ENCODE peak calls at places on chromosomes 6 and 20, in five cellular contexts. I is mucosa of descending colon; H is CD8-positive, alpha-beta T cell; A is SJSA1; Z is body of pancreas. O is an unnamed sample.

GRCh38 chr6:57182017-57182432 is 9.9 kb downstream of the BAG2 start:
- DNase-seq in H (no peak), I (no peak), A (no peak), Z (no peak), O (peak; percentile 18)

GRCh38 chr6:74731921-74732320 is 473.9 kb downstream of the COL12A1 start:
- DNase-seq in A (no peak), H (no peak), I (no peak), Z (no peak), O (no peak)

GRCh38 chr6:859936-860335 is 167.0 kb upstream of the EXOC2 start:
- DNase-seq in Z (no peak), A (no peak), H (no peak), I (no peak), O (no peak)

GRCh38 chr6:56480246-56480645 is 162.4 kb downstream of the DST start:
- DNase-seq in I (no peak), H (no peak), Z (no peak), A (no peak), O (no peak)

GRCh38 chr6:35757461-35758123 is 18.8 kb upstream of the CLPSL2 start:
- DNase-seq in H (no peak), Z (peak; percentile 19), I (no peak), A (no peak), O (no peak)

GRCh38 chr20:4076671-4077070 is 61.3 kb upstream of the RNF24 start:
- DNase-seq in H (no peak), A (peak; percentile 8), Z (peak; percentile 67), I (no peak), O (no peak)

GRCh38 chr6:30007132-30007764 is 53.8 kb upstream of the POLR1H start:
- DNase-seq in Z (peak; percentile 37), I (no peak), H (no peak), A (no peak), O (no peak)

GRCh38 chr6:6631526-6632276 is 43.2 kb downstream of the LY86 start:
- DNase-seq in Z (peak; percentile 29), A (no peak), I (no peak), H (no peak), O (peak; percentile 58)

GRCh38 chr6:26257272-26257671 is 107.7 kb upstream of the BTN3A2 start:
- DNase-seq in Z (no peak), A (no peak), I (no peak), H (no peak), O (no peak)

GRCh38 chr6:158321960-158322359 is 9.7 kb downstream of the TULP4 start:
- DNase-seq in Z (no peak), I (no peak), A (no peak), H (no peak), O (no peak)

GRCh38 chr20:32562495-32562911 is 22.6 kb downstream of the NOL4L start:
- DNase-seq in H (no peak), Z (no peak), I (no peak), A (no peak), O (peak; percentile 44)

GRCh38 chr20:24658920-24659660 is 189.7 kb downstream of the SYNDIG1 start:
- DNase-seq in H (no peak), Z (no peak), I (no peak), A (no peak), O (no peak)

GRCh38 chr20:25480797-25481196 is 73.3 kb downstream of the GINS1 start:
- DNase-seq in I (no peak), A (no peak), Z (no peak), H (no peak), O (no peak)

GRCh38 chr20:45449528-45449927 is 20.0 kb upstream of the WFDC2 start:
- DNase-seq in Z (peak; percentile 27), A (no peak), I (no peak), H (no peak), O (no peak)

GRCh38 chr6:166031275-166031674 is 136.4 kb downstream of the TBXT start:
- DNase-seq in Z (no peak), I (no peak), A (no peak), H (no peak), O (no peak)

GRCh38 chr6:160420253-160420968 is 72.2 kb downstream of the SLC22A3 start:
- DNase-seq in A (no peak), I (no peak), Z (no peak), H (no peak), O (no peak)

GRCh38 chr20:41248371-41249024 is 69.0 kb downstream of the ZHX3 start:
- DNase-seq in H (no peak), A (no peak), I (no peak), Z (peak; percentile 12), O (no peak)
- H3K4me1 ChIP-seq in H (no peaks in the 10 kb centered on the region), A (peaks cover 15% of the 10 kb centered on the region), I (peaks cover 20% of the 10 kb centered on the region), Z (peaks cover 30% of the 10 kb centered on the region), O (no peaks in the 10 kb centered on the region)

DNA sequence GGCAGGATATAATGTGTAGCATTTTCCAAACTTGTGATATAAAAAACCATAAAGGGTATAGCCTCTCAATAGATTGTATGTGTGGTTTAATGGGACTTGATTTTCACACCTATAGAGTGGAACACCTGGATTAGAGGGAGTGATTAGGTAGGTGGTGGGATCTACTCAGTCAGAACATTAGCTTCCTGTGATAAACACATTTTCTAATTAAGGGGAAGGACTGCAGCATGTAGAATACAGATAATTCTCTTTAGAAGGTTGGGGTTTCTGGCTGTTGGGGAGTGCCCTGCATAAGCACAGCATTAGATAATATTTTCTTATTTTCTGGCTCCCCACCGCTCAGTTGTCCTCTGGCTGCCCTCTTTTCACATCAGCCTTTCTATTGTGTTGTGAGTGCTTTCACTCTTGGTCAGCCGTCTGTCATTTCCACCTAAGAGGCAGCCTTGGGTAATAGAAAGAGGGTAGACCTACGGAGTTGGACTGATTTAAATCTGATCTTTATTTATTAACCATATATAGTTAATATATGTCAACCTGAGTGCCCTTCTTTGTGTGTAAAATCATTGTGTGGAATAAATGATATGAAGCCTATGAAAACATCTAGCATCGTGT is 8.0 kb downstream of the CSE1L start:
- DNase-seq in A (no peak), H (no peak), I (no peak), Z (no peak), O (no peak)
- H3K4me1 ChIP-seq in A (no peaks in the 10 kb centered on the region), H (peaks cover 30% of the 10 kb centered on the region), I (peaks cover 3% of the 10 kb centered on the region), Z (peaks cover 25% of the 10 kb centered on the region), O (peaks cover 2% of the 10 kb centered on the region)

DNA sequence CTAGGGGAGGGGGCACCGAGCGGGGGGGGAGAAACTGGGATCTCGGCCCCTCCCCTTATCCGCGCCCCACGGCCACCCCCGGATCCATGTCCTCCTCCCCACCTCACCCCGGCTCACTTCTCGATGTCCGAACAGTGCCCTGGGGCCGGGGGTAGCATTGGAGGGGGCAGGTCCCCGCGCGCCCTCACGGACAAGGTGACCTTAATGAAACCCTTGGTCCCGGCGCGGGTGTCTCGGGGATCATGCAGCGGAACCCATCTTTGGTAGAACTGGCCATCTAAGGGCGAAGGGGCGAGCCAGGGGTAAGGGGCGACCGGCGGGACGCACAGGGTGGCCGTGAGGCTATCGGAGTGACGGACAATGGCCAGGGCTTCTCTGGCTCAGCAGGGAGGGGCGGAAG is 13.6 kb upstream of the SPAG4 start:
- DNase-seq in H (no peak), A (no peak), I (no peak), Z (no peak), O (no peak)
- H3K4me1 ChIP-seq in H (peaks cover 16% of the 10 kb centered on the region), A (peaks cover 15% of the 10 kb centered on the region), I (peaks cover 14% of the 10 kb centered on the region), Z (peaks cover 29% of the 10 kb centered on the region), O (no peaks in the 10 kb centered on the region)

DNA sequence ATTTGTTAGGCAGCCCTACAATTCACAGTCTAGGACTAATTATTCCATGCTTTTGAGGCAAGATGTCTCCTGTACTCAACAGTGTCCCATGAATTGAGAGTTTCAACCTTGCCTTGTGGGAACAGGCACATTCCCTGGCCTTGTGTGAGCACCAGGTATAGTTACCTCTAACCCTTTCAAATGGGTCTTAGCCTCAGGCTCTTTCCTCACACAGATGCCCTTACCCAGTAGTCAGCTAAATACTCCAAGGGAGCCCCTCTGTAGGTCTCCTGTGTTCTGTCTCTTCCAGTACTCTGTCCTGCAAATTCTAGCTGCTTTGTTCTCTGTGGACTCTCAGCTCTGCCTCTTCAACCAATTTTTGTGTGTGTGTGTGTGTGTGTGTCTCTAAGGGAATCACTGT is 135.3 kb downstream of the ZFAND3 start:
- DNase-seq in H (no peak), A (no peak), Z (no peak), I (no peak), O (no peak)
- H3K4me1 ChIP-seq in H (peaks cover 14% of the 10 kb centered on the region), A (no peaks in the 10 kb centered on the region), Z (peaks cover 11% of the 10 kb centered on the region), I (no peaks in the 10 kb centered on the region), O (no peaks in the 10 kb centered on the region)

GRCh38 chr20:49693435-49694171 is 20.1 kb downstream of the B4GALT5 start:
- DNase-seq in H (no peak), I (no peak), Z (no peak), A (no peak), O (no peak)
- H3K4me1 ChIP-seq in H (no peaks in the 10 kb centered on the region), I (peaks cover 40% of the 10 kb centered on the region), Z (peaks cover 90% of the 10 kb centered on the region), A (peaks cover 11% of the 10 kb centered on the region), O (peaks cover 31% of the 10 kb centered on the region)

DNA sequence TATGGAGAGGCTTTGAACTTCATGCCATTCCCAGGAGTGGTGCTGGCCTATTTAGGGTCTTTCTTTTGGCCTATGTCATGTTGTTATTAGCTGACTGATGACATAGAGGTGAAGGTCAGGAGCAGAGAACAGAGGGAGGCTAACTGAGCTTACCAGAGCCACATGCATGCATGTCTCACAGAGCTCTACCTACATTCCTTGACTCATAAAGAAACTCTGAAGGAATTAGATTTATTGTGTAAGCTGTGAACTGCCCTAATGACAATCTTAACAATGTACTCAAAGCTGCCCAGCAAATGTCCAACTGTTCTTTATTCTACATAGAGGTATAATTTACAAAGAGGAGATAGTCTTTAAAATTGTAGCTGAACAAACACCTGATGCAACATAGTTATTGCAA is 192.7 kb upstream of the CNR1 start:
- DNase-seq in H (no peak), I (no peak), Z (no peak), A (no peak), O (no peak)
- H3K4me1 ChIP-seq in H (no peaks in the 10 kb centered on the region), I (no peaks in the 10 kb centered on the region), Z (no peaks in the 10 kb centered on the region), A (peaks cover 27% of the 10 kb centered on the region), O (no peaks in the 10 kb centered on the region)

DNA sequence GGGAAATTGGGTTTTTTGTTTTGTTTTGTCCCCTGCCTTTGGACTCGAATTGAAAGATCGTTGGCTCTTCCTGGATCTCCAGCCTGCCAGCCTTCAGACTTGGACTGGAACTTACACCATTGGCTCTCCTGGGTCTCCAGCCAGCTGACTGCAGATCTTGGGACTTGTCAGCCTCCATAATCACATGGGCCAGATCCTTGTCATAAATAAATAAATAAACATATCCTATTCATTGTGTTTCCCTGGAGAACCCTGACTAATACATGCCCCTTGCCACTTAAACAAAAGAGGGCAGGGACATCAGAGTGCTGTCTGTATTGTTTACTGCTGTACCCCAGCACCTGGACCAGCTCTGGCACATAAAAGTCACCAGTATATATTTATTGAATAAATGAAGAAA is 101.5 kb downstream of the CAP2 start:
- DNase-seq in Z (no peak), I (no peak), H (no peak), A (no peak), O (no peak)
- H3K4me1 ChIP-seq in Z (no peaks in the 10 kb centered on the region), I (peaks cover 7% of the 10 kb centered on the region), H (no peaks in the 10 kb centered on the region), A (peaks cover 47% of the 10 kb centered on the region), O (no peaks in the 10 kb centered on the region)

O was measured in BE2C.